ENCODE peak calls at places on chromosomes 5 and 9, in six cellular contexts. A is HepG2, M is K562, U is GM23338, T is H1, K is GM12878. J is an unnamed sample.

GRCh38 chr9:92270511-92270910 is 23.0 kb downstream of the IARS1 start:
- DNase-seq in A (no peak), M (no peak), U (no peak), T (no peak), K (no peak), J (no peak)

GRCh38 chr5:135024956-135025729 is 8.9 kb downstream of the PITX1 start:
- DNase-seq in A (no peak), M (peak), U (no peak), T (no peak), K (no peak), J (no peak)

GRCh38 chr9:124635285-124635684 is 128.1 kb upstream of the NR5A1 start:
- DNase-seq in A (no peak), M (no peak), U (no peak), T (no peak), K (no peak), J (no peak)

GRCh38 chr5:162503796-162504195 is 436.2 kb downstream of the GABRG2 start:
- DNase-seq in A (no peak), M (no peak), U (no peak), T (no peak), K (no peak), J (no peak)

GRCh38 chr5:79853676-79854418 is 137.2 kb downstream of the MTX3 start:
- DNase-seq in A (peak), M (no peak), U (no peak), T (no peak), K (no peak), J (no peak)

GRCh38 chr9:34437006-34437925 is 21.1 kb downstream of the FAM219A start:
- DNase-seq in A (peak), M (peak), U (peak), T (peak), K (peak), J (peak)

GRCh38 chr5:36066001-36066539 is 612 bp downstream of the UGT3A2 start:
- DNase-seq in A (no peak), M (no peak), U (no peak), T (no peak), K (no peak), J (no peak)

GRCh38 chr5:131357739-131358561 is 94.1 kb downstream of the CDC42SE2 start:
- DNase-seq in A (no peak), M (no peak), U (no peak), T (no peak), K (no peak), J (no peak)

GRCh38 chr5:57349214-57349613 is 133.4 kb downstream of the ACTBL2 start:
- DNase-seq in A (no peak), M (no peak), U (no peak), T (no peak), K (no peak), J (no peak)

GRCh38 chr5:150653145-150653761 is 7.8 kb upstream of the MYOZ3 start:
- DNase-seq in A (no peak), M (no peak), U (no peak), T (no peak), K (no peak), J (no peak)

GRCh38 chr5:139637438-139638089 is 10.6 kb upstream of the CXXC5 start:
- DNase-seq in A (peak), M (peak), U (peak), T (no peak), K (no peak), J (peak)

GRCh38 chr5:120808135-120808534 is 344.0 kb downstream of the PRR16 start:
- DNase-seq in A (no peak), M (no peak), U (peak), T (no peak), K (no peak), J (no peak)

GRCh38 chr9:71001780-71002386 is 119.5 kb downstream of the TRPM3 start:
- DNase-seq in A (peak), M (peak), U (peak), T (peak), K (no peak), J (peak)

GRCh38 chr9:69674741-69675438 is 2.7 kb upstream of the APBA1 start:
- DNase-seq in A (no peak), M (no peak), U (no peak), T (no peak), K (no peak), J (no peak)

GRCh38 chr5:20476016-20476415 is 488.0 kb upstream of the CDH18 start:
- DNase-seq in A (no peak), M (no peak), U (no peak), T (no peak), K (no peak), J (no peak)

GRCh38 chr5:84724683-84725082 is 340.0 kb upstream of the EDIL3 start:
- DNase-seq in A (no peak), M (no peak), U (no peak), T (no peak), K (no peak), J (no peak)

GRCh38 chr5:125467222-125467621 is 720.8 kb upstream of the ZNF608 start:
- DNase-seq in A (no peak), M (no peak), U (no peak), T (no peak), K (no peak), J (no peak)

GRCh38 chr9:133188843-133189180 is 20.2 kb downstream of the OBP2B start:
- DNase-seq in A (no peak), M (no peak), U (no peak), T (no peak), K (no peak), J (no peak)

GRCh38 chr5:123813937-123814624 is 302.1 kb downstream of the CSNK1G3 start:
- DNase-seq in A (no peak), M (no peak), U (no peak), T (no peak), K (peak), J (no peak)

GRCh38 chr5:37777472-37778135 is 62.2 kb downstream of the GDNF start:
- DNase-seq in A (no peak), M (no peak), U (no peak), T (no peak), K (no peak), J (no peak)

GRCh38 chr5:171984748-171985419 is 21.6 kb downstream of the FBXW11 start:
- DNase-seq in A (no peak), M (no peak), U (no peak), T (no peak), K (no peak), J (no peak)

GRCh38 chr9:84490206-84490605 is 149.6 kb upstream of the SLC28A3 start:
- DNase-seq in A (no peak), M (no peak), U (no peak), T (no peak), K (no peak), J (no peak)

DNA sequence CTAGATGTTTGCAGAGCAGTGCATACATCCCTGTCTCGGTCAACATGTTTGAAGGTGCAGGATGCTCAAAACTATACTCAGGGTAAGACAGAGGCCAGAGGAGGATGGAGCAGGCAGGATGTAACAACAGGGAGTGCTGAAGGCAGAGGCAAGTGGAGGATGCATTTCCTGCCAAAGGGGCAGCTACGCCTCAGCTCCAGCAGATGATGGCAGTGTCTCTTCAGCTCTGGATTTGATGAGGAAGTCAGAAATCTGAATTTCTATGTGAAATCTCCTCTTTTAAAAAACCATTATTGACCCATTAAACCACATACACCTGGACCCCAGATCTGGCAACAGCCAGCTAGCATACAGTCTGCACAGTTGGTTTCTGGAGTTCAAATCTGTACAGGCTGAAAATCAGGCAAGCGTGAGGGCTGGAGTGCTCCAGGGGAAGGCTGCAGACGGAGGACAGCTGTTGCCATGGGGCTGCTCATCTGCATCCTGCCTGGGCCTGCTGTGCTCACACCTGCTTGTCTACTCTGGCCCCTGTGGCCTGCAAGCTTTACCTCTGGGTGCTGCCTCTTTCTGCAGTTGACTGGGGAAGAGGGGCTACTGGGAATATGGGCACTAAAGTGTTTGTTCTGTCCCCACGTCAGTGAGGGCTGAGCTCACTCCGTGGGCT is 152.9 kb upstream of the SLC28A3 start:
- DNase-seq in A (no peak), M (no peak), U (peak), T (no peak), K (no peak), J (peak)
- TF ChIP-seq CREB1 in A (no peak), M (no peak), U (no peak), T (no peak), K (no peak), J (no peak)

DNA sequence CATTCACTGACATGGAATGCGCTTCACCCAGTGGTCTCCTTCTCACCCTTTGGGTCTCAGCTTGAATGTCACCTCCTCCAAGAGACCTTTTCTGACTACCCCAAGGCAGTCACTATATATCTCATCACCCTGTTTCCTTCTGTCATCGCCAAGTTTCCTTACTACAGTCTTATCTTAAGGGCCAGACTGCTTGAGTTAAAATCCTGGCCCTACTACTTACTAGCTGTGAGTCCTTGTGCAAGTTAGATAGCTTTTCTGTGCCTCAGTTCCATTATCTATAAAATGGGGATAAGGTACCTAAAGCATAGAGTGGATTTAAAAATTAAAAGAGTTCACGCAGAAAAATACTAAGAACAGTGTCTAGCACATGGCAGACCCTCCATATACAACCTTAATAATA is 132.4 kb downstream of the GABBR2 start:
- DNase-seq in A (no peak), M (peak), U (no peak), T (no peak), K (no peak), J (no peak)
- TF ChIP-seq CREB1 in A (no peak), M (peak), U (no peak), T (no peak), K (no peak), J (no peak)

GRCh38 chr5:97923997-97924396 is 741.0 kb upstream of the RIOK2 start:
- DNase-seq in A (no peak), M (no peak), U (no peak), T (no peak), K (peak), J (no peak)
- TF ChIP-seq CREB1 in A (no peak), M (no peak), U (no peak), T (no peak), K (no peak), J (no peak)

GRCh38 chr9:80841888-80842287 is 847.5 kb downstream of the TLE1 start:
- DNase-seq in A (no peak), M (no peak), U (no peak), T (no peak), K (no peak), J (no peak)

GRCh38 chr9:80842383-80842782 is 847.0 kb downstream of the TLE1 start:
- DNase-seq in A (no peak), M (no peak), U (no peak), T (no peak), K (no peak), J (no peak)

GRCh38 chr9:80842976-80843506 is 846.3 kb downstream of the TLE1 start:
- DNase-seq in A (no peak), M (no peak), U (no peak), T (no peak), K (no peak), J (no peak)

GRCh38 chr9:80836013-80836412 is 853.3 kb downstream of the TLE1 start:
- DNase-seq in A (no peak), M (no peak), U (no peak), T (no peak), K (no peak), J (no peak)

GRCh38 chr9:80839821-80840670 is 849.3 kb downstream of the TLE1 start:
- DNase-seq in A (no peak), M (no peak), U (no peak), T (no peak), K (no peak), J (no peak)
- TF ChIP-seq CREB1 in A (no peak), M (no peak), U (no peak), T (no peak), K (no peak), J (no peak)

GRCh38 chr5:32074401-32074800 is 99.7 kb downstream of the GOLPH3 start:
- DNase-seq in A (peak), M (no peak), U (peak), T (no peak), K (no peak), J (peak)

GRCh38 chr5:32072054-32072453 is 102.1 kb downstream of the GOLPH3 start:
- DNase-seq in A (no peak), M (no peak), U (no peak), T (no peak), K (no peak), J (no peak)

GRCh38 chr5:32071351-32071944 is 102.7 kb downstream of the GOLPH3 start:
- DNase-seq in A (no peak), M (no peak), U (no peak), T (no peak), K (no peak), J (no peak)

DNA sequence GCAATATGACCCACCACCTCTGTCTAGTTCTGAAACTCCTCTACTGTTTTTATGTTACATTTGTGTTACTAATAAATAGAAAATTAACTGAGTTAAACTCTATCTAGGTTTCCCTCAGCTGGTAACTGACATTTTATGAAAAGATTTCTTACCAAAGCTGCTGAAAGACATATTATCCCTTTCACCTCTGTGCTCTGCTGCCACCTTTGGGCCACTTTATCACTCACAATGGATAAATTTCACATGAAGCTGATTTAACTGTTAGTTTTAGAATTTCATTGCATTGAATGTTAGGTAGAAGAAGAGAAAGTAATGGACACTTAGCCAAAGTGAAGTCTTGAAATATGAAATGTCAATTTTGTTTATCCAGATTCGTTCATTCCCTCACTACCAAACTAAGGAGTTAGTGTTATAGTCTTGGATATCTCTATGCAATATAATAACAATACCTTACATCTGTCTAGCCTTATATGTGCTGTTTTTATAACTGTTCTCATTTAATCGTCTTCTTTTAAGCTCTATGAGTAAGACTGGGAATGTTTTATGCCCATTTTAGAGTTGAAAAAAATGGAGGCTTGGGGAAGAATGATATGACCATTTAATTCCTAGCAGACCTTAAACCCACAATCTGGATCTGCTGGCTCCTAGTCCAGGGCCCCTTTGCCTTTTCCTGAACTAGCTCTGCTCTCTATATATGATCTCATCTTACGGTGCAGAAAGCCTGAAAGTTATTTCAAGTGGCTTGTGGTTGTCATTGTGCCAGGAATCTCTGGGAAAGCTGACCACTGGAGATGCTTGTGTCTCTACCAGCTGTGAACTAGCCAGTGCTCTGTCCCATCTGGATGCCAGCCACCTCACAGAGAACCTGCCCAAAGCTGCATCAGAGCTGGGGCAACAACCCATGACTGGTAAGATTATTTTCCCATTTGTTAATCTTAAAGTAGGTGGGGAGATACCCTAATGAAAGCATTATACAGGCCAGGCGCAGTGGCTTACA is 97.1 kb downstream of the GOLPH3 start:
- DNase-seq in A (peak), M (peak), U (peak), T (no peak), K (peak), J (peak)
- TF ChIP-seq CREB1 in A (no peak), M (no peak), U (no peak), T (no peak), K (no peak), J (no peak)

DNA sequence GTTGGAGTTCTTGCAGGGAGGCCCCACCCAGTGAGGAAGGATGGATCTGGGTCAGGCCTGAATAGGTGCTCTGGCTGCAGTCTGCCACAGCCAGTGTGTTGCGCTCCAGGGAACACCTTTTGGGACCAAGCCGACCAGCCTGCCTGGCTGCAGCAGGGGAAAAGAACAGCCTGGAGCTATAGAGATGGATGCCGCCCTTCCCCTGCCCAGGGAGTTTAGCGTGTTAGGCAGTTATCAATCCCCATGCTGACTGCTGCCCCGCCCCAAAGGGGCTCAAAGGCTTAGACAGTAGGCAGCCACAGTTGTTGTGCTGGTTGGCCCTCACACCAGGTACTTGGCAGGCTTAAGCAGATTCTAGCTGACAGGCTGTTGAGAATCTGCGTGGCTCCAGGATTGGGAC is 153.4 kb upstream of the ADAMTS19 start:
- DNase-seq in A (no peak), M (no peak), U (no peak), T (no peak), K (no peak), J (no peak)
- TF ChIP-seq CREB1 in A (no peak), M (no peak), U (no peak), T (no peak), K (no peak), J (no peak)